ENCODE peak calls at places on chromosomes 16 and 17, in nine cellular contexts. E is activated CD4-positive, alpha-beta T cell treated with anti-CD3 and anti-CD28 coated beads, Interleukin-2, amount 10 ng/mL, durations not matched to agents 7 days and 5 days; G is hippocampal formation; T is activated naive CD4-positive, alpha-beta T cell treated with Interleukin-2 at 50 U/mL for 16 hours; I is foreskin fibroblast; P is Caki2; W is stomach; Y is stimulated activated CD8-positive, alpha-beta memory T cell treated with anti-CD3 and anti-CD28 coated beads, Interleukin-4, amount 100 ng/mL, for 48 hours; L is MCF 10A. A is an unnamed sample.

GRCh38 chr17:66425751-66426396 is 123.5 kb downstream of the PRKCA start:
- DNase-seq in E (no peak), G (no peak), T (no peak), I (no peak), P (peak), W (no peak), Y (no peak), L (no peak), A (no peak)

GRCh38 chr17:45688353-45688752 is 95.8 kb upstream of the CRHR1 start:
- DNase-seq in E (no peak), G (no peak), T (no peak), I (no peak), P (no peak), W (no peak), Y (no peak), L (no peak), A (no peak)

GRCh38 chr17:64240261-64240740 is 22.8 kb downstream of the TEX2 start:
- DNase-seq in E (no peak), G (no peak), T (no peak), I (no peak), P (peak), W (no peak), Y (no peak), L (no peak), A (no peak)

GRCh38 chr16:80198265-80198994 is 342.4 kb upstream of the DYNLRB2 start:
- DNase-seq in E (no peak), G (no peak), T (no peak), I (no peak), P (no peak), W (no peak), Y (no peak), L (no peak), A (no peak)

GRCh38 chr17:22505660-22506059 is 813.3 kb downstream of the KCNJ18 start:
- DNase-seq in E (no peak), G (no peak), T (no peak), I (no peak), P (no peak), W (no peak), Y (no peak), L (no peak), A (no peak)

GRCh38 chr16:56897026-56897799 is 32.2 kb downstream of the SLC12A3 start:
- DNase-seq in E (no peak), G (no peak), T (no peak), I (no peak), P (no peak), W (no peak), Y (no peak), L (no peak), A (no peak)

GRCh38 chr16:58418601-58419000 is 26.3 kb downstream of the GINS3 start:
- DNase-seq in E (no peak), G (no peak), T (no peak), I (peak), P (peak), W (no peak), Y (no peak), L (peak), A (no peak)

GRCh38 chr17:81282876-81283275 is 12.2 kb downstream of the SLC38A10 start:
- DNase-seq in E (no peak), G (no peak), T (no peak), I (no peak), P (no peak), W (no peak), Y (no peak), L (no peak), A (no peak)

GRCh38 chr17:61276806-61277205 is 122.8 kb upstream of the TBX2 start:
- DNase-seq in E (no peak), G (no peak), T (no peak), I (no peak), P (no peak), W (no peak), Y (no peak), L (no peak), A (no peak)

GRCh38 chr17:913207-913606 is 66.4 kb downstream of the NXN start:
- DNase-seq in E (no peak), G (no peak), T (no peak), I (peak), P (no peak), W (no peak), Y (no peak), L (no peak), A (no peak)

GRCh38 chr16:66551362-66551761 is 1.0 kb upstream of the CKLF start:
- DNase-seq in E (peak), G (no peak), T (peak), I (peak), P (peak), W (no peak), Y (peak), L (peak), A (no peak)

GRCh38 chr16:66930189-66930588 is 4.0 kb downstream of the CIAO2B start:
- DNase-seq in E (no peak), G (no peak), T (no peak), I (peak), P (peak), W (peak), Y (no peak), L (peak), A (no peak)

A was measured in substantia nigra.